ENCODE peak calls at places on chromosome X, in five cellular contexts. One of them, this sample, is unnamed.

GRCh38 chrX:5568934-5569333 is 659.7 kb downstream of the NLGN4X start:
- DNase-seq in endodermal cell: no peak
- DNase-seq in colonic mucosa: no peak
- DNase-seq in cardiac muscle cell: no peak
- DNase-seq in suprapubic skin: no peak
- DNase-seq in this sample: no peak

GRCh38 chrX:111102636-111103035 is 6.6 kb downstream of the PAK3 start:
- DNase-seq in endodermal cell: no peak
- DNase-seq in colonic mucosa: no peak
- DNase-seq in cardiac muscle cell: no peak
- DNase-seq in suprapubic skin: no peak
- DNase-seq in this sample: no peak

GRCh38 chrX:39766085-39766726 is 331.6 kb downstream of the BCOR start:
- DNase-seq in endodermal cell: peak; percentile 69
- DNase-seq in colonic mucosa: no peak
- DNase-seq in cardiac muscle cell: no peak
- DNase-seq in suprapubic skin: no peak
- DNase-seq in this sample: no peak

GRCh38 chrX:15493118-15494082 is at the start of gene PIR:
- DNase-seq in endodermal cell: peak; percentile 99
- DNase-seq in colonic mucosa: peak; percentile 88
- DNase-seq in cardiac muscle cell: peak; percentile 94
- DNase-seq in suprapubic skin: peak; percentile 86
- DNase-seq in this sample: peak; percentile 91

GRCh38 chrX:989959-990510 is 222.4 kb downstream of the CRLF2 start:
- DNase-seq in endodermal cell: peak; percentile 91
- DNase-seq in colonic mucosa: peak; percentile 76
- DNase-seq in cardiac muscle cell: no peak
- DNase-seq in suprapubic skin: peak; percentile 80
- DNase-seq in this sample: peak; percentile 84

GRCh38 chrX:109472939-109473713 is 8.8 kb downstream of the GUCY2F start:
- DNase-seq in endodermal cell: peak; percentile 89
- DNase-seq in colonic mucosa: no peak
- DNase-seq in cardiac muscle cell: peak; percentile 77
- DNase-seq in suprapubic skin: no peak
- DNase-seq in this sample: no peak

GRCh38 chrX:3527166-3527565 is 180.7 kb upstream of the MXRA5 start:
- DNase-seq in endodermal cell: no peak
- DNase-seq in colonic mucosa: no peak
- DNase-seq in cardiac muscle cell: no peak
- DNase-seq in suprapubic skin: no peak
- DNase-seq in this sample: no peak

GRCh38 chrX:22043872-22044271 is 11.7 kb downstream of the PHEX start:
- DNase-seq in endodermal cell: peak; percentile 56
- DNase-seq in colonic mucosa: no peak
- DNase-seq in cardiac muscle cell: no peak
- DNase-seq in suprapubic skin: no peak
- DNase-seq in this sample: no peak

GRCh38 chrX:10158279-10158939 is 1.6 kb downstream of the CLCN4 start:
- DNase-seq in endodermal cell: peak; percentile 72
- DNase-seq in colonic mucosa: no peak
- DNase-seq in cardiac muscle cell: peak; percentile 42
- DNase-seq in suprapubic skin: no peak
- DNase-seq in this sample: no peak

GRCh38 chrX:47380268-47380667 is 9.9 kb downstream of the ZNF157 start:
- DNase-seq in endodermal cell: no peak
- DNase-seq in colonic mucosa: peak; percentile 29
- DNase-seq in cardiac muscle cell: no peak
- DNase-seq in suprapubic skin: no peak
- DNase-seq in this sample: peak; percentile 7

GRCh38 chrX:72101597-72102037 is 30.1 kb downstream of the RTL5 start:
- DNase-seq in endodermal cell: peak; percentile 76
- DNase-seq in colonic mucosa: no peak
- DNase-seq in cardiac muscle cell: no peak
- DNase-seq in suprapubic skin: no peak
- DNase-seq in this sample: no peak

GRCh38 chrX:9749141-9749540 is 16.5 kb downstream of the GPR143 start:
- DNase-seq in endodermal cell: no peak
- DNase-seq in colonic mucosa: no peak
- DNase-seq in cardiac muscle cell: no peak
- DNase-seq in suprapubic skin: no peak
- DNase-seq in this sample: no peak

GRCh38 chrX:82748901-82749505 is 759.1 kb upstream of the POU3F4 start:
- DNase-seq in endodermal cell: no peak
- DNase-seq in colonic mucosa: no peak
- DNase-seq in cardiac muscle cell: no peak
- DNase-seq in suprapubic skin: no peak
- DNase-seq in this sample: no peak

GRCh38 chrX:118726887-118727685 is at the start of gene IL13RA1:
- DNase-seq in endodermal cell: peak; percentile 91
- DNase-seq in colonic mucosa: peak; percentile 77
- DNase-seq in cardiac muscle cell: peak; percentile 92
- DNase-seq in suprapubic skin: peak; percentile 80
- DNase-seq in this sample: peak; percentile 89

GRCh38 chrX:153488231-153488914 is 6.4 kb upstream of the BGN start:
- DNase-seq in endodermal cell: peak; percentile 58
- DNase-seq in colonic mucosa: no peak
- DNase-seq in cardiac muscle cell: no peak
- DNase-seq in suprapubic skin: no peak
- DNase-seq in this sample: no peak

GRCh38 chrX:109716431-109717028 is 16.5 kb downstream of the ACSL4 start:
- DNase-seq in endodermal cell: no peak
- DNase-seq in colonic mucosa: no peak
- DNase-seq in cardiac muscle cell: no peak
- DNase-seq in suprapubic skin: no peak
- DNase-seq in this sample: no peak

DNA sequence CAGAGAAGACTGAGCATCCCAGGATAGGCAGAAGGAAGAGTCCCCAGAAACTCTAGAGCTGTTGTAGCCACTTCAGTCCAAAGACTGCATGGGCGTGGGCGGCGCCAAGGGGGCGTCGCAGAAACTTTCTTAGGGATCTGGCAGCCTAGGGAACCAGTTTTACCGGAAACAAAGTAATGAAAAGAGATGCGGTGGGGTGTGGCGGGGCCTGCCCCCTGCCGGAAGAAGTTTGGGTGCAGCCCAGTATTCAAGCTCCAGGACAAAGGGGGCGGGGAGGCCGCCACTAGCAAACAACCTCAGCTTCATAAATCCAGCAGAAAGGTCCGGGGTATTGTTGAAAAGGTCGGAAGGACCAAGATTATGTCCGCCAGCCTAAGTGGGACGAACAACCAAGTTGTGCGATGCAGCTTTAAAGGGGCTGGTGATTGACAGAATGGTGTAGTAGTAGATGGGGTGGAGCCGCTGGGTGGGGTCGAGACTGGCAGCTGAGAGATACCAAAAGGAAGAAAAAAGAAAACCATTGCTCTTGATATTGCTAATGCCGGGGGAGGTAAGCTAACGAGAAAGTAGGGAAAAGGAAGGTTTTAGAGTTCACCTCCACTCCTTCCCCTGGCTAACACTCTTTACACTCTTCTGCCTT is 190.5 kb downstream of the RRAGB start:
- DNase-seq in endodermal cell: peak; percentile 88
- DNase-seq in colonic mucosa: peak; percentile 75
- DNase-seq in cardiac muscle cell: peak; percentile 63
- DNase-seq in suprapubic skin: no peak
- DNase-seq in this sample: peak; percentile 48
- H3K4me3 ChIP-seq in endodermal cell: peak overlapping the region; percentile 88
- H3K4me3 ChIP-seq in colonic mucosa: peak overlapping the region; percentile 52
- H3K4me3 ChIP-seq in cardiac muscle cell: peak overlapping the region; percentile 50
- H3K4me3 ChIP-seq in suprapubic skin: peak overlapping the region; percentile 68
- H3K4me3 ChIP-seq in this sample: peak overlapping the region; percentile 62

GRCh38 chrX:66015152-66015827 is 24.6 kb downstream of the VSIG4 start:
- DNase-seq in endodermal cell: no peak
- DNase-seq in colonic mucosa: no peak
- DNase-seq in cardiac muscle cell: no peak
- DNase-seq in suprapubic skin: no peak
- DNase-seq in this sample: no peak

GRCh38 chrX:66013195-66013816 is 26.6 kb downstream of the VSIG4 start:
- DNase-seq in endodermal cell: no peak
- DNase-seq in colonic mucosa: no peak
- DNase-seq in cardiac muscle cell: no peak
- DNase-seq in suprapubic skin: no peak
- DNase-seq in this sample: no peak

GRCh38 chrX:66015906-66016689 is 23.8 kb downstream of the VSIG4 start:
- DNase-seq in endodermal cell: no peak
- DNase-seq in colonic mucosa: no peak
- DNase-seq in cardiac muscle cell: no peak
- DNase-seq in suprapubic skin: no peak
- DNase-seq in this sample: no peak

GRCh38 chrX:66014084-66014483 is 25.8 kb downstream of the VSIG4 start:
- DNase-seq in endodermal cell: no peak
- DNase-seq in colonic mucosa: no peak
- DNase-seq in cardiac muscle cell: no peak
- DNase-seq in suprapubic skin: no peak
- DNase-seq in this sample: no peak

GRCh38 chrX:66014560-66014959 is 25.3 kb downstream of the VSIG4 start:
- DNase-seq in endodermal cell: no peak
- DNase-seq in colonic mucosa: no peak
- DNase-seq in cardiac muscle cell: no peak
- DNase-seq in suprapubic skin: no peak
- DNase-seq in this sample: no peak
- H3K4me1 ChIP-seq in endodermal cell: no peaks in the 10 kb centered on the region
- H3K4me1 ChIP-seq in colonic mucosa: no peaks in the 10 kb centered on the region
- H3K4me1 ChIP-seq in cardiac muscle cell: no peaks in the 10 kb centered on the region
- H3K4me1 ChIP-seq in suprapubic skin: no peaks in the 10 kb centered on the region
- H3K4me1 ChIP-seq in this sample: no peaks in the 10 kb centered on the region

GRCh38 chrX:101078716-101079115 is at the start of gene TMEM35A:
- DNase-seq in endodermal cell: peak; percentile 62
- DNase-seq in colonic mucosa: peak; percentile 21
- DNase-seq in cardiac muscle cell: peak; percentile 53
- DNase-seq in suprapubic skin: no peak
- DNase-seq in this sample: no peak

GRCh38 chrX:101079736-101080135 is 1.1 kb downstream of the TMEM35A start:
- DNase-seq in endodermal cell: peak; percentile 51
- DNase-seq in colonic mucosa: no peak
- DNase-seq in cardiac muscle cell: peak; percentile 12
- DNase-seq in suprapubic skin: no peak
- DNase-seq in this sample: no peak

GRCh38 chrX:101081257-101081656 is 2.6 kb downstream of the TMEM35A start:
- DNase-seq in endodermal cell: no peak
- DNase-seq in colonic mucosa: no peak
- DNase-seq in cardiac muscle cell: no peak
- DNase-seq in suprapubic skin: no peak
- DNase-seq in this sample: no peak

GRCh38 chrX:101080326-101080725 is 1.6 kb downstream of the TMEM35A start:
- DNase-seq in endodermal cell: no peak
- DNase-seq in colonic mucosa: no peak
- DNase-seq in cardiac muscle cell: no peak
- DNase-seq in suprapubic skin: no peak
- DNase-seq in this sample: no peak

GRCh38 chrX:101079223-101079622 is 544 bp downstream of the TMEM35A start:
- DNase-seq in endodermal cell: no peak
- DNase-seq in colonic mucosa: peak; percentile 22
- DNase-seq in cardiac muscle cell: no peak
- DNase-seq in suprapubic skin: no peak
- DNase-seq in this sample: no peak
- H3K4me3 ChIP-seq in endodermal cell: peak overlapping the region; percentile 76
- H3K4me3 ChIP-seq in colonic mucosa: peak overlapping the region; percentile 34
- H3K4me3 ChIP-seq in cardiac muscle cell: peak overlapping the region; percentile 34
- H3K4me3 ChIP-seq in suprapubic skin: peak overlapping the region; percentile 33
- H3K4me3 ChIP-seq in this sample: no peak overlapping the region

GRCh38 chrX:17596546-17597205 is 140.6 kb upstream of the SCML1 start:
- DNase-seq in endodermal cell: no peak
- DNase-seq in colonic mucosa: no peak
- DNase-seq in cardiac muscle cell: no peak
- DNase-seq in suprapubic skin: no peak
- DNase-seq in this sample: no peak
- H3K4me1 ChIP-seq in endodermal cell: peaks cover 6% of the 10 kb centered on the region
- H3K4me1 ChIP-seq in colonic mucosa: peaks cover 5% of the 10 kb centered on the region
- H3K4me1 ChIP-seq in cardiac muscle cell: peaks cover under 1% of the 10 kb centered on the region
- H3K4me1 ChIP-seq in suprapubic skin: no peaks in the 10 kb centered on the region
- H3K4me1 ChIP-seq in this sample: peaks cover 39% of the 10 kb centered on the region

DNA sequence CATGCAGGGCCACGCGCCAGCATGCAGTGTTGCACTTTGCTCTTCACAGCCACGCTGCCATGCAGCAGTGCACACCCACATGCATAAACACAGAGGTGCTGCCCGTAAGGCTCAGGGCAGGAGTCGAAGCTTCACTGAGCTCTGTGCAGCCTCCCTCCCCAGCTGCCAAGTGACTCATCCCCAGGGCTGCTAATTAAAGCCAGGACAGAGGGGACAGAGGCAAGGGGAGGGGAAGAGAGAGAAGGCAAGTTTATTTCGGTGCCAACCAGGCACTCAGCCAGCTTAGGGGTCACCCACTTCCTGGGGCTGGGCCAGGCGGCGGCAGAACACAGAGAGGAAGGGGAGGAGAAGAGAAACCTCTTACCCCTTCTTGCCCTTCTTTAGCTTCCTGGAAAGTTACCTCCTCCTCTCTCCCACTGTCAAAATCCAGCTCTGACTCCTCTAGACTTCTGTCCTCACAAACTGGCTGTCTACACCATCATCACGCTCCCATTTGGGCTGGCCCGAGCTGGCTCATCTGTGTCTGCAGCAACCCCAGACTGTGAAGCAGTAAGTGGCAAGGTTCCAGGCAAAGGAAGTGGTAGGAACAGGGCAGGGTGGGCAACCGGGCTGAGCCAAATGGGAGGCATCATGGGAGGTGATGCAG is 6.2 kb upstream of the IQSEC2 start:
- DNase-seq in endodermal cell: no peak
- DNase-seq in colonic mucosa: peak; percentile 71
- DNase-seq in cardiac muscle cell: peak; percentile 4
- DNase-seq in suprapubic skin: no peak
- DNase-seq in this sample: peak; percentile 15
- H3K4me3 ChIP-seq in endodermal cell: no peak overlapping the region
- H3K4me3 ChIP-seq in colonic mucosa: no peak overlapping the region
- H3K4me3 ChIP-seq in cardiac muscle cell: no peak overlapping the region
- H3K4me3 ChIP-seq in suprapubic skin: peak overlapping the region; percentile 5
- H3K4me3 ChIP-seq in this sample: no peak overlapping the region

This sample was measured in body of pancreas.